ENCODE peak calls at places on chromosome 1, in nine cellular contexts. O is mammary epithelial cell; R is breast epithelium; Z is PC-3; Y is H9; F is HCT116; S is A549; M is cardiac muscle cell; K is CD4-positive, alpha-beta T cell. Q is an unnamed sample.

GRCh38 chr1:4395158-4395557 is 259.3 kb upstream of the AJAP1 start:
- DNase-seq in O (no peak), R (no peak), Z (no peak), Y (no peak), F (no peak), S (peak), M (no peak), K (no peak), Q (no peak)

GRCh38 chr1:89606227-89606945 is 26.5 kb upstream of the LRRC8C start:
- DNase-seq in O (no peak), R (no peak), Z (no peak), Y (no peak), F (no peak), S (no peak), M (no peak), K (no peak), Q (no peak)

GRCh38 chr1:165376041-165376810 is 19.7 kb upstream of the LMX1A start:
- DNase-seq in O (peak), R (peak), Z (peak), Y (peak), F (no peak), S (no peak), M (peak), K (no peak), Q (no peak)

GRCh38 chr1:159879977-159880376 is 17.5 kb upstream of the VSIG8 start:
- DNase-seq in O (peak), R (no peak), Z (peak), Y (no peak), F (no peak), S (peak), M (no peak), K (no peak), Q (no peak)

GRCh38 chr1:184406454-184406853 is 19.6 kb downstream of the C1orf21 start:
- DNase-seq in O (no peak), R (no peak), Z (no peak), Y (no peak), F (no peak), S (no peak), M (no peak), K (no peak), Q (no peak)

GRCh38 chr1:52665173-52666020 is 32.4 kb downstream of the SHISAL2A start:
- DNase-seq in O (peak), R (no peak), Z (no peak), Y (no peak), F (no peak), S (no peak), M (no peak), K (no peak), Q (no peak)

GRCh38 chr1:113608371-113608770 is 150.9 kb downstream of the PHTF1 start:
- DNase-seq in O (no peak), R (no peak), Z (no peak), Y (no peak), F (no peak), S (no peak), M (no peak), K (no peak), Q (no peak)

GRCh38 chr1:77253211-77253610 is 28.6 kb upstream of the AK5 start:
- DNase-seq in O (no peak), R (no peak), Z (no peak), Y (no peak), F (no peak), S (no peak), M (no peak), K (no peak), Q (no peak)

GRCh38 chr1:94191216-94191615 is 46.2 kb downstream of the ARHGAP29 start:
- DNase-seq in O (no peak), R (no peak), Z (no peak), Y (no peak), F (no peak), S (no peak), M (no peak), K (no peak), Q (no peak)

GRCh38 chr1:34176830-34177613 is at the start of gene C1orf94:
- DNase-seq in O (no peak), R (no peak), Z (no peak), Y (peak), F (no peak), S (no peak), M (no peak), K (no peak), Q (peak)

GRCh38 chr1:62327360-62328051 is 8.3 kb upstream of the KANK4 start:
- DNase-seq in O (no peak), R (no peak), Z (no peak), Y (peak), F (no peak), S (no peak), M (no peak), K (no peak), Q (no peak)

GRCh38 chr1:23198373-23198772 is 18.9 kb downstream of the HTR1D start:
- DNase-seq in O (peak), R (no peak), Z (peak), Y (no peak), F (peak), S (peak), M (no peak), K (no peak), Q (no peak)

GRCh38 chr1:110056776-110057175 is 13.7 kb downstream of the ALX3 start:
- DNase-seq in O (peak), R (no peak), Z (peak), Y (no peak), F (no peak), S (no peak), M (no peak), K (no peak), Q (peak)

GRCh38 chr1:110051262-110051648 is 16.8 kb downstream of the STRIP1 start:
- DNase-seq in O (no peak), R (no peak), Z (no peak), Y (no peak), F (no peak), S (no peak), M (no peak), K (no peak), Q (no peak)

GRCh38 chr1:110056284-110056680 is 14.2 kb downstream of the ALX3 start:
- DNase-seq in O (no peak), R (no peak), Z (no peak), Y (no peak), F (no peak), S (no peak), M (no peak), K (no peak), Q (no peak)

GRCh38 chr1:110055493-110056283 is 14.8 kb downstream of the ALX3 start:
- DNase-seq in O (peak), R (no peak), Z (no peak), Y (no peak), F (no peak), S (no peak), M (no peak), K (no peak), Q (no peak)

DNA sequence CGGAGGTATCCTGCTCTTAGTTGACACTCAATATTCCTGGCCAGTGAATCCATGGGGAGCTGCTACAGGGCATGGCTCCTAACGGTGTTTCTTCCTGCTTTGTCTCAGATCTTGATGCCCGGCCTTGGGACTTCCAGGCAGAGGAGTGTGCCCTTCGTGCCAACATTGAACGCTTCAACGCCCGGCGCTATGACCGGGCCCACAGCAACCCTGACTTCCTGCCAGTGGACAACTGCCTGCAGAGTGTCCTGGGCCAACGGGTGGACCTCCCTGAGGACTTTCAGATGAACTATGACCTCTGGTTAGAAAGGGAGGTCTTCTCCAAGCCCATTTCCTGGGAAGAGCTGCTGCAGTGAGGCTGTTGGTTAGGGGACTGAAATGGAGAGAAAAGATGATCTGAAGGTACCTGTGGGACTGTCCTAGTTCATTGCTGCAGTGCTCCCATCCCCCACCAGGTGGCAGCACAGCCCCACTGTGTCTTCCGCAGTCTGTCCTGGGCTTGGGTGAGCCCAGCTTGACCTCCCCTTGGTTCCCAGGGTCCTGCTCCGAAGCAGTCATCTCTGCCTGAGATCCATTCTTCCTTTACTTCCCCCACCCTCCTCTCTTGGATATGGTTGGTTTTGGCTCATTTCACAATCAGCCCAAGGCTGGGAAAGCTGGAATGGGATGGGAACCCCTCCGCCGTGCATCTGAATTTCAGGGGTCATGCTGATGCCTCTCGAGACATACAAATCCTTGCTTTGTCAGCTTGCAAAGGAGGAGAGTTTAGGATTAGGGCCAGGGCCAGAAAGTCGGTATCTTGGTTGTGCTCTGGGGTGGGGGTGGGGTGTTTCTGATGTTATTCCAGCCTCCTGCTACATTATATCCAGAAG is 16.7 kb downstream of the ALX3 start:
- DNase-seq in O (no peak), R (peak), Z (peak), Y (peak), F (no peak), S (peak), M (peak), K (peak), Q (peak)
- TF ChIP-seq CTCF in O (peak), R (peak), Z (peak), Y (peak), F (peak), S (peak), M (peak), K (peak), Q (peak)

DNA sequence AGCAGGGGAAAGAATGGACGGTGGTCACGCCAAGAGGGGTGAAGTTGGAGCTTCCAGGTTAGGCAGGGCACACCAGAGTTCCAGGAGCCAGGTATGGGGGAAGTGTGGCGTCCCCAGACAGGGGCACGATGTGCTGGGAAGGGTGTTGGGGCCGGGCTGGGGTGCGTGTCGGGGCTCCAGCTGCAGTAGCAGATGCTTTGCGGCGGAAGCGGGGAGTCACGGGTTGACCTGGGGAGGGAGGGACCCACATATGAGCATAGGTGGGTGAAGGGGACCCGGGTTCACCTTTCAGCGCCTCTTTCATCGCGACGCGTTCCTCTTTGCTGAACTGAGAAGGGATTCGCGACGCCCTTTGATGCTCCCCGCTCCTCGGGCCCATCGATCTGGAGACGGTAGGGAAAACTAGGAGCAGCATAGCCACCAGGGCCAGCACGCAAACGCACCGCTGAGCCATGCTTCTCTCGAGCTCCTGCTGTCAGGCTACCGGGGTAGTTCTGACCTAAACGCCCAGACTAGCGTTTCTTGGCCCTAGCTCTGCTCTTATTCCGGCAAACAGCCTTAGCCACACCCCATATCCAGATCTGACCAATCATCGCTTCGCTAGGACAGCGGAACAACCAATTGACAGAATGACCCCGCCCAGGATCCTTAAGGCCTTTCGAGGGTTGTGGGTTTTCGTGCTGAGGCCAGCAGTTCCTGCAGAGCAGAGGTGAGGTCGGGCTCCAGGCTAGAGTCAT is at the start of gene PM20D1:
- DNase-seq in O (no peak), R (peak), Z (no peak), Y (peak), F (no peak), S (no peak), M (no peak), K (peak), Q (peak)
- H3K27ac ChIP-seq in O (no peak), R (no peak), Z (no peak), Y (no peak), F (no peak), S (no peak), M (no peak), K (peak), Q (no peak)

GRCh38 chr1:236760480-236760879 is 34.6 kb upstream of the MTR start:
- DNase-seq in O (no peak), R (no peak), Z (no peak), Y (no peak), F (no peak), S (no peak), M (no peak), K (no peak), Q (no peak)
- TF ChIP-seq CTCF in O (no peak), R (no peak), Z (no peak), Y (no peak), F (no peak), S (no peak), M (no peak), K (no peak), Q (no peak)

DNA sequence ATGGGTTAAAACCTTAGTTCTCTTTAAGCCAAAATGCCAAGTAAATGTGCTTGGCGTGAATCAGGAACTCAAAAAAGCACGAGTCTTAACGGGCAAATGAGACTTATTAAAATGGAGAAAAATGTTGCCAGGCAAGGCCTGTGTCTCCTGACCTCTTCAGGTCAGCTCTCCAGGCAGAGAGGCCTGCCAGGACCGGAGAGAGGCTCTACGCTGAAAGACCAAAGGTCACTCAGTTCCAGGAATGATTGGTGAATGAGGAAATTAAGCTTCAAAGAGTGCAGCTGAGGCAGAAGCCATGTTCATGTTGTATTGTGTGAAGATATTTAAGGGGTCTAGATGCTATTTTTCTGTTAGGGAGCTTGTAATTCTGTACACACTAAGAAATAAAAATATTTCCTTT is 66.6 kb downstream of the SPAG17 start:
- DNase-seq in O (no peak), R (no peak), Z (no peak), Y (no peak), F (no peak), S (no peak), M (no peak), K (no peak), Q (no peak)
- H3K27ac ChIP-seq in O (no peak), R (peak), Z (no peak), Y (no peak), F (no peak), S (no peak), M (no peak), K (no peak), Q (no peak)

GRCh38 chr1:2867087-2867425 is 65.6 kb upstream of the TTC34 start:
- DNase-seq in O (no peak), R (no peak), Z (no peak), Y (no peak), F (no peak), S (no peak), M (no peak), K (no peak), Q (no peak)
- TF ChIP-seq CTCF in O (no peak), R (no peak), Z (no peak), Y (no peak), F (no peak), S (no peak), M (no peak), K (no peak), Q (no peak)

GRCh38 chr1:155910621-155911121 is 478 bp downstream of the RIT1 start:
- DNase-seq in O (peak), R (no peak), Z (peak), Y (peak), F (no peak), S (peak), M (peak), K (no peak), Q (peak)
- H3K27ac ChIP-seq in O (peak), R (peak), Z (peak), Y (no peak), F (no peak), S (peak), M (peak), K (peak), Q (peak)

DNA sequence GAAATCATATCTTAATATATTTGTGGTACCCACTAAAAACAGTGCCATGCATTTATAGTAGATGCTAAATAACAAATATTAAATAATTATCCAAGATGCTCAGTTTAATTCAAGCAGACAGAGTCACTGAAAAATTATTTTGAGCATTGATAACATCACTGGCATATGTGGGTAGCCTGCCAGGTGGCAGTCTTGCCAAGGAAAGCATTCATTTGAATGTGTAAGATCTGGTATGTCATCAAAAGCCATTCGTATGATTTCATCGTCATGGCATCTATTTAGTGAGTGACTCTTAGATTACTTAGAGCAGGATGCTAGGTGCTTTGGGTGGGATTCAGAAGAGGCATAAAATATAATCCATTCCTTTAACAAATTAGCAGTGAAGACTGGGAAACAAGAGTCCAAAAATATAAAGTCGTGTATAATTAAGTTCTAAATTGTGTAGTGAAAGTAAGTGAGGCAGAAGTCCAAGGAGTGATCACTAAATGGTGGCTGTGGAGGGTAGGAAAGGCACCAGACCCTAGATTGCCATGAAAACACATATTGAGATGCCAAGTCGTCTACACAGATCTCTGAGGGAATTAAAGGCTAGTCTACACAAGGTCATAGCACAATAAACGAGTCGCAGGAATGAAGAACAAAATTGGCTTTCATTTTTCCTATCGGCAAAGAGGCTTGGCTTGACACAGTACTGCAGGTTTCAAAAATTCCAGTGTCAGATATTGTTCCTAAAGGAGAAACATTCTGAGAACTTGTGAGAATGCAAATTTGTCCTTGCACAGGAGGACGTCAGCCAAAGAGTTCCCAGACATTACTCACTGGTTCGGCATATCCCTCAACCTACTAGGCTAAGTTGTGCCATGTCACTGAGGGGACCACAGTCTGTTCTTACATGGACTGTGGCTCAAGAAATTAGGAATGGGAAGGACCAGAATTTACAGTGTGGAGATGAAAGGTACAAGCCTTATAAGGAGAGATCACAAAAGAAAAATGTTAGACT is 130.8 kb downstream of the LYPLAL1 start:
- DNase-seq in O (peak), R (peak), Z (peak), Y (no peak), F (no peak), S (peak), M (no peak), K (no peak), Q (no peak)
- TF ChIP-seq CTCF in O (peak), R (no peak), Z (peak), Y (no peak), F (peak), S (peak), M (no peak), K (no peak), Q (no peak)

GRCh38 chr1:21927531-21928237 is 9.4 kb downstream of the HSPG2 start:
- DNase-seq in O (no peak), R (no peak), Z (no peak), Y (no peak), F (no peak), S (peak), M (no peak), K (no peak), Q (no peak)

GRCh38 chr1:21926814-21927530 is 10.1 kb downstream of the HSPG2 start:
- DNase-seq in O (no peak), R (no peak), Z (no peak), Y (no peak), F (no peak), S (no peak), M (no peak), K (no peak), Q (no peak)

GRCh38 chr1:21925334-21925940 is 11.7 kb downstream of the HSPG2 start:
- DNase-seq in O (no peak), R (no peak), Z (no peak), Y (no peak), F (no peak), S (no peak), M (no peak), K (no peak), Q (no peak)

GRCh38 chr1:21924503-21925005 is 12.6 kb downstream of the HSPG2 start:
- DNase-seq in O (no peak), R (no peak), Z (no peak), Y (no peak), F (no peak), S (no peak), M (no peak), K (no peak), Q (no peak)

DNA sequence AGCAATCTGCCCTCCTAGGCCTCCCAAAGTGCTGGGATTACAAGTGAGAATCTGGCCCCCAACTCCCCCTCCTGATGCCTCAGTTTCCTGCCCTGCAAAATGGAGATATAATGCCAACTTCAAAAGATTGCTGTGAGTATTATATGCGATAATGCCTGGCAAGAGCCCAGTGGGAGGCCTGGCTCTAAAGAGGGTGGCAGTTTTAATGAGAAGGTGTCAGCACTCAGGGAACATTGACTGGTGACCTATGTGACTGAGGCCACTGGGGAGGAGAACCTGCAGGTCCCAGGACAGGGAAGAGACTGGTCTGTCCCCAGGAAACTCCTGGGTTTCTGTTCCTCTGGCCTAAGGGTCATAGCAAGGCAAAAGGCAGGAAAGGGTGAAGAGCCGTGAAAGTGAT is 11.0 kb downstream of the HSPG2 start:
- DNase-seq in O (no peak), R (no peak), Z (no peak), Y (no peak), F (no peak), S (no peak), M (no peak), K (no peak), Q (no peak)
- H3K27ac ChIP-seq in O (no peak), R (peak), Z (no peak), Y (no peak), F (no peak), S (peak), M (no peak), K (no peak), Q (no peak)

GRCh38 chr1:179770887-179771502 is 27.9 kb downstream of the FAM163A start:
- DNase-seq in O (no peak), R (no peak), Z (peak), Y (no peak), F (no peak), S (peak), M (no peak), K (no peak), Q (no peak)
- TF ChIP-seq CTCF in O (no peak), R (no peak), Z (peak), Y (peak), F (peak), S (no peak), M (peak), K (no peak), Q (no peak)

DNA sequence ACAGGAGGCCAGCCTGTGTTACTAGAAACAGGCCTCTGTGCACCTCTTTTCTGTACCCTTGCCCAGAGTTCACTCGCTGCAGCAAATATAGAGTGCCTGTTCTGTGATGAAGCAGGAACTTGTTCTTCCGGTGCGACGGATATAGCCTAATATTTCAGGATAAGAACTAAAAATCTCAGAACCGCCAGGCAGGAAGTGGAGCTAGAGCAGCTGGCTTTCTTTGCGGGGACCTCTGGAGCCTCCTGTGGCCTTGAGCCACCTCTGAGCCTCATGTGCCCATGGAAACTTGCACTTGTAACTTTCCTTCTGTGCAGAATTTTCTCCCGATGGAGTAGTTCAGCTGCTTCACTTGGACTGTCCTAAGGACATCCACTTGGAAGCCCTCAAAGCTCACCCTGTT is 44.5 kb upstream of the VAMP3 start:
- DNase-seq in O (no peak), R (no peak), Z (no peak), Y (no peak), F (no peak), S (no peak), M (no peak), K (no peak), Q (no peak)
- H3K27ac ChIP-seq in O (no peak), R (no peak), Z (no peak), Y (no peak), F (no peak), S (no peak), M (no peak), K (no peak), Q (peak)

Q was measured in dorsolateral prefrontal cortex.